ENCODE peak calls at places on chromosomes 7 and 10, in eight cellular contexts. U is neural progenitor cell, B is brain microvascular endothelial cell, W is heart left ventricle, G is HFF-Myc, N is GM13977, X is chondrocyte, H is natural killer cell. I is an unnamed sample.

GRCh38 chr7:8379264-8379663 is 54.1 kb upstream of the NXPH1 start:
- DNase-seq in U (peak; percentile 27), B (no peak), W (no peak), G (no peak), N (no peak), X (no peak), H (no peak), I (no peak)

GRCh38 chr10:14569274-14570060 is 205.2 kb downstream of the FAM107B start:
- DNase-seq in U (no peak), B (no peak), W (no peak), G (no peak), N (no peak), X (no peak), H (no peak), I (no peak)

GRCh38 chr7:150941983-150942590 is 36.0 kb downstream of the KCNH2 start:
- DNase-seq in U (no peak), B (no peak), W (peak; percentile 83), G (no peak), N (no peak), X (peak; percentile 89), H (no peak), I (no peak)

GRCh38 chr7:143003393-143004051 is 23.4 kb downstream of the OR9A2 start:
- DNase-seq in U (peak; percentile 47), B (no peak), W (no peak), G (no peak), N (peak; percentile 60), X (no peak), H (no peak), I (no peak)

GRCh38 chr10:75042292-75042974 is 69.0 kb upstream of the SAMD8 start:
- DNase-seq in U (no peak), B (peak; percentile 12), W (no peak), G (peak; percentile 91), N (no peak), X (no peak), H (no peak), I (no peak)

GRCh38 chr7:78489423-78489822 is 690.9 kb downstream of the PHTF2 start:
- DNase-seq in U (no peak), B (no peak), W (no peak), G (no peak), N (no peak), X (no peak), H (no peak), I (no peak)

GRCh38 chr7:38245409-38245982 is 27.9 kb downstream of the TARP start:
- DNase-seq in U (no peak), B (no peak), W (no peak), G (no peak), N (no peak), X (no peak), H (no peak), I (no peak)

GRCh38 chr7:157116762-157117161 is 22.0 kb upstream of the UBE3C start:
- DNase-seq in U (no peak), B (no peak), W (no peak), G (no peak), N (no peak), X (no peak), H (no peak), I (no peak)

GRCh38 chr7:149529136-149529718 is 31.6 kb upstream of the ZNF746 start:
- DNase-seq in U (peak; percentile 21), B (no peak), W (no peak), G (no peak), N (no peak), X (no peak), H (no peak), I (no peak)

GRCh38 chr10:70232155-70232858 is 922 bp downstream of the PPA1 start:
- DNase-seq in U (peak; percentile 60), B (peak; percentile 48), W (peak; percentile 56), G (no peak), N (peak; percentile 36), X (no peak), H (no peak), I (no peak)

GRCh38 chr10:79463578-79464496 is 18.4 kb upstream of the ZCCHC24 start:
- DNase-seq in U (no peak), B (no peak), W (peak; percentile 78), G (no peak), N (no peak), X (no peak), H (no peak), I (no peak)

GRCh38 chr7:30974605-30975256 is 11.0 kb downstream of the GHRHR start:
- DNase-seq in U (peak; percentile 82), B (peak; percentile 20), W (peak; percentile 56), G (peak; percentile 24), N (peak; percentile 86), X (peak; percentile 60), H (no peak), I (no peak)

GRCh38 chr10:70621497-70622078 is 19.0 kb upstream of the PRF1 start:
- DNase-seq in U (no peak), B (no peak), W (no peak), G (no peak), N (no peak), X (no peak), H (no peak), I (no peak)

GRCh38 chr7:270351-270983 is 19.5 kb upstream of the FOXL3 start:
- DNase-seq in U (no peak), B (no peak), W (peak; percentile 10), G (no peak), N (no peak), X (peak; percentile 83), H (no peak), I (no peak)

GRCh38 chr10:122140941-122141623 is 130.0 kb upstream of the BTBD16 start:
- DNase-seq in U (no peak), B (peak; percentile 93), W (peak; percentile 96), G (peak; percentile 84), N (no peak), X (peak; percentile 96), H (no peak), I (no peak)

GRCh38 chr10:101400529-101400928 is 46.6 kb downstream of the BTRC start:
- DNase-seq in U (no peak), B (no peak), W (no peak), G (no peak), N (no peak), X (no peak), H (no peak), I (no peak)

GRCh38 chr7:159088016-159088865 is 56.4 kb downstream of the VIPR2 start:
- DNase-seq in U (no peak), B (no peak), W (no peak), G (no peak), N (no peak), X (no peak), H (peak; percentile 7), I (no peak)

GRCh38 chr10:79068203-79068561 is 584 bp upstream of the ZMIZ1 start:
- DNase-seq in U (no peak), B (no peak), W (no peak), G (no peak), N (peak; percentile 65), X (no peak), H (no peak), I (no peak)

GRCh38 chr10:133289761-133290160 is 13.1 kb upstream of the ADAM8 start:
- DNase-seq in U (no peak), B (no peak), W (no peak), G (no peak), N (no peak), X (no peak), H (no peak), I (no peak)
- TF ChIP-seq CTCF in U (no peak), B (no peak), W (no peak), G (no peak), N (no peak), X (no peak), H (no peak), I (no peak)

GRCh38 chr10:27760867-27761266 is 15.2 kb upstream of the MKX start:
- DNase-seq in U (no peak), B (no peak), W (no peak), G (no peak), N (no peak), X (no peak), H (no peak), I (no peak)

DNA sequence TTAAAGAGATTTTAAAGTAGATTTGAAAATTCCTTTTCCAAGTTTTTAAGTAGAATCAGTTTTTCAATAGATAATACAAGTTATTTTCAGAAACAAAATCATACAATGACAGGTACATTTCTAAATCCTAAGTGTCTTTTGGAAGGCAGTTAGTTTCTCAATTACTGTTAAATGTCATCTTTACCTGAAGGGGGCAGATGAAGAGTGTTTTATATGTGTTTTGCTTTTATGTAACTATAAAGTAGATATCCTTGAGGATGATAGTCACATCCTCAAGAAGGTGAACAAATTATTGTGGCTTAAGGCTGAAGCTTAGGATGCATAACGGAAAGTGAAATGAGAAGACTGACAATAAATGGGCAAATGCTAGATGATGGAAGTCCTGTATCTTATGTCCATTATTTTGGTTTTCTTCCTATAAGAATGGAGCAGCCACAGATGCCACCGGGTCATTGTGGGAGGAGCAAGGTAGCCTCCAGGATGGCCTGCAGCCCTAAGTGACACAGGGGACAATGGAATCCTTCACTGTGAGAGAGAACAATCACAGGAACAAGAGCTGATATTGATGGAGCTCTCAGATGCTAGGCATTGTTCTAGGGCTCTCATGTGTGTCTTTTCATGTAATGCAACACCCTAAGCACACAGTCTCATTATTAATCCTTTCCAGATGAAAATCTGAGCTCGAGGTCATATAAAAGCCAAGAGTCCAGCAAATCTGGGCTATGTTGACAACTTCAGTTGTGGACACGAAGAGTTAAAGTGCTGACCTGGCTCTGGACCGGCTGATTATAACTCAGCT is 14.1 kb upstream of the MKX start:
- DNase-seq in U (peak; percentile 50), B (no peak), W (no peak), G (no peak), N (no peak), X (no peak), H (no peak), I (no peak)
- TF ChIP-seq CTCF in U (no peak), B (no peak), W (no peak), G (no peak), N (peak; percentile 3), X (peak; percentile 75), H (no peak), I (no peak)

GRCh38 chr7:111987115-111987826 is 218.9 kb downstream of the DOCK4 start:
- DNase-seq in U (no peak), B (no peak), W (no peak), G (no peak), N (no peak), X (no peak), H (no peak), I (no peak)
- TF ChIP-seq CTCF in U (no peak), B (no peak), W (no peak), G (no peak), N (no peak), X (no peak), H (no peak), I (no peak)

GRCh38 chr10:85100495-85100894 is 772.1 kb downstream of the CCSER2 start:
- DNase-seq in U (no peak), B (peak; percentile 35), W (no peak), G (no peak), N (no peak), X (no peak), H (no peak), I (no peak)

GRCh38 chr10:85111271-85111670 is 782.9 kb downstream of the CCSER2 start:
- DNase-seq in U (no peak), B (no peak), W (no peak), G (no peak), N (no peak), X (no peak), H (no peak), I (no peak)

DNA sequence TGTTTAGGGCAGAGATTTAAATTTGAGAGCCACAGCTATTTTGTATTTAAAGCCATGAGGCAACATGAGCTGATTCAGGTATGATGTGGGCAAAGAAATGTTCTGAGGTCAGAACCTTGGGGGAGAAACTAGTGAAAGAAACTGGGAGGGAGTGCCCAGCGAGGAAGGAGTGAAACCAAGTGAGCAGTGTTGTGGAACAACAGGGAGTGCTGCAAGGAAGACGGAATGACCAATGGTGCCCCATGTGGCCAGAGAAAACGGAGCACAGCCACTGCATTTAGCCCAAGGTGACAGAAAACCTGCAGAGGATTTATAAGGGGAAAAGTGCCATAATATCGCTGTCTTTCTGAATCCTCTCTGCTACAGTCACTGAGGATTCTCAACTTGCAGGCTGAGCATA is 777.2 kb downstream of the CCSER2 start:
- DNase-seq in U (peak; percentile 26), B (no peak), W (no peak), G (no peak), N (no peak), X (no peak), H (no peak), I (no peak)
- TF ChIP-seq CTCF in U (peak; percentile 48), B (peak; percentile 31), W (no peak), G (no peak), N (no peak), X (peak; percentile 38), H (no peak), I (peak; percentile 16)

I was measured in D721Med.